ENCODE peak calls at places on chromosomes 1 and 21, in five cellular contexts. Q is K562, Z is A549, X is GM12878, E is endothelial cell of umbilical vein. S is an unnamed sample.

GRCh38 chr1:232963366-232963765 is 13.0 kb downstream of the NTPCR start:
- DNase-seq in Q (no peak), Z (no peak), E (peak), X (no peak), S (peak)

GRCh38 chr1:35449334-35450008 is 107.7 kb downstream of the KIAA0319L start:
- DNase-seq in E (no peak), X (no peak), Q (no peak), Z (no peak), S (no peak)

GRCh38 chr1:38585971-38586370 is 273.6 kb downstream of the RRAGC start:
- DNase-seq in E (no peak), Q (no peak), Z (no peak), X (no peak), S (no peak)

GRCh38 chr1:37255111-37255795 is 219.1 kb upstream of the ZC3H12A start:
- DNase-seq in Z (peak), X (no peak), E (peak), Q (peak), S (peak)

GRCh38 chr21:29342394-29342957 is 43.8 kb downstream of the BACH1 start:
- DNase-seq in E (peak), Z (peak), Q (no peak), X (peak), S (no peak)

GRCh38 chr21:24197132-24197643 is 1410.1 kb downstream of the MRPL39 start:
- DNase-seq in Q (no peak), X (no peak), Z (no peak), E (no peak), S (no peak)

GRCh38 chr1:53987880-53988279 is 30.1 kb downstream of the LDLRAD1 start:
- DNase-seq in E (no peak), Q (no peak), X (no peak), Z (no peak), S (no peak)

GRCh38 chr1:48889615-48890014 is 112.9 kb upstream of the BEND5 start:
- DNase-seq in Q (no peak), X (no peak), E (no peak), Z (no peak), S (no peak)

GRCh38 chr1:31063636-31064035 is 1.9 kb downstream of the PUM1 start:
- DNase-seq in Z (no peak), E (peak), X (no peak), Q (no peak), S (peak)

GRCh38 chr1:154760469-154760933 is 109.6 kb downstream of the KCNN3 start:
- DNase-seq in Q (peak), E (peak), Z (peak), X (no peak), S (peak)

GRCh38 chr21:38913120-38913975 is 107.6 kb downstream of the ETS2 start:
- DNase-seq in X (no peak), E (peak), Z (peak), Q (peak), S (no peak)

GRCh38 chr1:53188099-53188498 is 8.5 kb upstream of the CPT2 start:
- DNase-seq in Z (no peak), E (no peak), Q (no peak), X (no peak), S (no peak)

GRCh38 chr1:50529510-50529909 is 106.3 kb upstream of the DMRTA2 start:
- DNase-seq in X (no peak), Q (no peak), Z (no peak), E (no peak), S (no peak)

GRCh38 chr1:223731076-223731770 is 18.9 kb downstream of the CAPN2 start:
- DNase-seq in X (no peak), E (peak), Z (no peak), Q (no peak), S (no peak)

GRCh38 chr1:32273389-32274208 is 18.3 kb upstream of the HDAC1 start:
- DNase-seq in X (no peak), Z (no peak), Q (no peak), E (no peak), S (peak)

GRCh38 chr21:22791986-22792560 is 1793.9 kb downstream of the NCAM2 start:
- DNase-seq in Q (peak), Z (peak), E (peak), X (no peak), S (peak)

GRCh38 chr1:25695066-25695990 is 78.7 kb downstream of the MAN1C1 start:
- DNase-seq in X (no peak), Q (peak), Z (peak), E (peak), S (peak)

GRCh38 chr1:205318231-205318991 is 3.1 kb downstream of the NUAK2 start:
- DNase-seq in E (no peak), Q (no peak), Z (no peak), X (no peak), S (no peak)

GRCh38 chr1:63966016-63966415 is 192.2 kb downstream of the ROR1 start:
- DNase-seq in Z (no peak), Q (no peak), X (no peak), E (no peak), S (no peak)

GRCh38 chr1:172041102-172041501 is 199.8 kb downstream of the DNM3 start:
- DNase-seq in X (no peak), Z (no peak), E (no peak), Q (no peak), S (no peak)

GRCh38 chr1:233005703-233006102 is 55.3 kb downstream of the NTPCR start:
- DNase-seq in E (peak), Z (no peak), X (no peak), Q (peak), S (no peak)

GRCh38 chr1:154325583-154326545 is 539 bp downstream of the ATP8B2 start:
- DNase-seq in Z (peak), Q (peak), X (no peak), E (peak), S (peak)

DNA sequence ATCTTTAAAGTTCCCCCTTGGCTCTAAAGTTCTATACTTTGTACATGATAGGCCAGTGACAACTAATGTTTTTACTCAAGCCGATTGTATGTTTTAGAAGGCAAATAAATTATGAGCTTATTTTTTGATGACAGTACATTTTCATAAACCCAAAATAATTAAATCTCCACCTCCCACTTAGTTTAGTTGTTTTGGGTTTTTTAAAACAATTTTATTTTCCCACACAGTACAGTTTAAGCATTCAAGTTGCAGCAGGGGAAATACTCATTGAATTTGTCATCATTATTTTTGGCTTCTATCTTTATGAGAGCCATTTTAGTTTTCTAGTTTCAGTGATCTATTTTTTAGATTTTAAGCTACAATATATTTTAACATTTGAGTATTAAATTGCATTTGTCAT is 93.6 kb downstream of the OLFML2B start:
- DNase-seq in Z (no peak), X (no peak), Q (no peak), E (peak), S (no peak)
- TF ChIP-seq MAX in Z (no peak), X (no peak), Q (no peak), E (no peak), S (no peak)

GRCh38 chr1:240800291-240800690 is 188.3 kb upstream of the GREM2 start:
- DNase-seq in Z (no peak), E (no peak), Q (no peak), X (no peak), S (no peak)

GRCh38 chr1:240803151-240803550 is 191.2 kb upstream of the GREM2 start:
- DNase-seq in E (peak), X (no peak), Q (no peak), Z (peak), S (no peak)

GRCh38 chr1:240801445-240801844 is 189.5 kb upstream of the GREM2 start:
- DNase-seq in Z (no peak), Q (no peak), E (no peak), X (no peak), S (no peak)

GRCh38 chr1:240804475-240804874 is 192.5 kb upstream of the GREM2 start:
- DNase-seq in Q (no peak), Z (no peak), X (no peak), E (peak), S (no peak)

GRCh38 chr1:240802271-240802670 is 190.3 kb upstream of the GREM2 start:
- DNase-seq in Z (no peak), Q (no peak), X (no peak), E (no peak), S (no peak)
- TF ChIP-seq MYC in Z (no peak), Q (no peak), X (no peak), E (no peak), S (no peak)

GRCh38 chr1:15830284-15830657 is 17.2 kb upstream of the SPEN start:
- DNase-seq in Q (no peak), X (no peak), E (no peak), Z (no peak), S (no peak)
- TF ChIP-seq CTCF in Q (no peak), X (no peak), E (no peak), Z (no peak), S (no peak)

DNA sequence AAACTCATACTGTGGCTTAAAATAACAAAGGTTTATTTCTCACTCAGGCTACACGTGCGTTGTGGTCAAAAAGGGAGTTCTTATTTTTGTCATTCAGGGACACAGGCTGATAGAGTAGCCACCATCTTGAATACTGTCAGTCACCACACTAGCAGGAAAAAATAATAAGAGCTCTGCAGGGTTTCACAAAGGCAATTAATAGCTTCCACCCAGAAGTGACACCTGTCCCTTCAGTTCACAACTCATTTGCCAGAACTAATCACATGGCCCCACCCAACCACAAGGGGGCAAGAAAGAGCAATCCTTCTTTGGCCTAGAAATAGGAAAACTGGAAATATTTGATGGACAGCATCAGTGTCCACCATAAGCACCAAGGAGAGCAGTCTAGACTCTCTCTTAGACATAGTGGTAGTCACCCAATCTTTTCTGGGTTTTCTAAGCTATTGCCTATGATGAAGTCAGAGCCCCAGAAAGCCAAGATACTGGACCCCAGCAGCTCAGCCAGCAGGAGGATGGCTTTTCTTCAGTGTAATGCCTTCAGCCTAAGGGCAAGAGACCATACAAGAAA is 8.2 kb downstream of the HAPLN2 start:
- DNase-seq in E (peak), Z (peak), X (no peak), Q (peak), S (peak)
- TF ChIP-seq MAX in E (no peak), Z (peak), X (no peak), Q (no peak), S (peak)

DNA sequence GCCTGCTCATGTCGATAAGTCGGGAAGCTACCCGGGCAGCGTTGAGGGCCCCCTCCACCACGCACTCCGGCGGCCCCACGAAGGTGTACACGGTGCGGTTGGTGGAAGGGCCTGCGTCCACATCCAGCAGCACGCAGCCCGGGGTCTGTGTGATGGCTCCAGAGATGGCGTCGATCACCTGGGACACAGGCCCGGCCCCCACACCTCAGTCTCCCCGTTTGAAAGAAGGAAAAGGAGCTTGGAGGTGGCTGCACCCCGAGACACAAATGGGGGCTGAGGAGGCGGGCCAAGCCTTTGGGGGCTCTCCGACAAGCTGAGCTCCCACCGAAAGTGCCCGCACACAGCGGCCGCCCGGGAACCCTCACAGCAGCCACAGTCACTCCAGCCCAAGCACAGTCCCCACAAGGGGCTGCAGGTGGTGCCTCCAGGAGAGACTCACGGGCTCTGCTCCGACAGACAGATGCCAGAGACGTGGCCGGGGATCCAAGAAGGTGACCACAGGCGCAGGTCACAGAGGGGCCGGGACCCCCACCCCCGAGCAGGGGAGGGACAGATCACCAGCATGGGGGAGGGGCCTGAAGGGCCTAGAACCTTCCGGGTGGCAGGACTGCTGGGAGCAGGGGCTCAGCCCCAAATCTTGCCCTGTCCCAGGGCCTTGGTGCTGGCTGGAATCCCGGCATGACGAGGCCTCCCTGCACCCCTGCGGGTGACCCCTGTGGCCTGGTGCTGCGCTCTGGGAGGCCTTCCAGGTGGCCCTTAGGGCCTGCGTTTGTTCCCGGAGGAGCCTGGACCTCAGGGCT is 1.0 kb downstream of the FTCD start:
- DNase-seq in Z (no peak), E (no peak), X (no peak), Q (no peak), S (no peak)
- TF ChIP-seq MYC in Z (no peak), E (no peak), X (no peak), Q (no peak), S (no peak)

GRCh38 chr1:3174487-3175247 is 105.7 kb downstream of the PRDM16 start:
- DNase-seq in Q (no peak), Z (no peak), E (no peak), X (no peak), S (peak)
- TF ChIP-seq CTCF in Q (no peak), Z (no peak), E (no peak), X (no peak), S (no peak)

GRCh38 chr1:7300893-7301292 is 470.2 kb upstream of the VAMP3 start:
- DNase-seq in X (no peak), Q (no peak), E (peak), Z (peak), S (no peak)
- TF ChIP-seq MAX in X (no peak), Q (no peak), E (no peak), Z (peak), S (no peak)

S was measured in NB4.